ENCODE peak calls at places on chromosome 1, in six cellular contexts. R is GM13976; F is uterus; D is HFF-Myc; C is dermis microvascular lymphatic vessel endothelial cell; A is central memory CD4-positive, alpha-beta T cell. Z is an unnamed sample.

GRCh38 chr1:10924030-10924429 is 88.4 kb upstream of the TARDBP start:
- DNase-seq in D (no peak), C (no peak), F (no peak), A (no peak), R (no peak), Z (no peak)

GRCh38 chr1:230641900-230642262 is 400 bp upstream of the COG2 start:
- DNase-seq in D (no peak), R (peak), C (no peak), F (peak), A (no peak), Z (no peak)

GRCh38 chr1:57468661-57469523 is 45.0 kb upstream of the DAB1 start:
- DNase-seq in A (no peak), R (no peak), F (no peak), C (no peak), D (no peak), Z (no peak)

GRCh38 chr1:110134050-110134595 is 16.2 kb upstream of the SLC6A17 start:
- DNase-seq in C (no peak), D (no peak), A (no peak), F (no peak), R (no peak), Z (no peak)

GRCh38 chr1:225657462-225657989 is 4.6 kb upstream of the ENAH start:
- DNase-seq in D (peak), F (peak), A (no peak), C (no peak), R (no peak), Z (no peak)

GRCh38 chr1:22876359-22877111 is 96.1 kb downstream of the LACTBL1 start:
- DNase-seq in C (no peak), F (no peak), R (no peak), A (no peak), D (no peak), Z (no peak)

GRCh38 chr1:33257388-33257758 is 1.1 kb downstream of the ZNF362 start:
- DNase-seq in A (no peak), R (no peak), F (no peak), D (no peak), C (no peak), Z (no peak)

GRCh38 chr1:180167021-180167701 is 12.5 kb downstream of the QSOX1 start:
- DNase-seq in R (no peak), D (no peak), C (no peak), A (no peak), F (no peak), Z (no peak)

GRCh38 chr1:155871390-155871789 is 12.0 kb downstream of the SYT11 start:
- DNase-seq in R (peak), C (no peak), A (no peak), F (peak), D (no peak), Z (no peak)

Z was measured in naive B cell.